ENCODE peak calls at places on chromosomes 11 and 22, in nine cellular contexts. One of them, this sample, is unnamed.
A peak's percentile ranks its signal among the peaks of the same experiment; 100 is the strongest.

GRCh38 chr11:117678651-117679407 is 118.2 kb downstream of the DSCAML1 start:
- DNase-seq in A549: no peak
- DNase-seq in suprapubic skin: no peak
- DNase-seq in endothelial cell of umbilical vein: no peak
- DNase-seq in sigmoid colon: no peak
- DNase-seq in uterus: no peak
- DNase-seq in right lobe of liver: no peak
- DNase-seq in adrenal gland: no peak
- DNase-seq in esophagus squamous epithelium: no peak
- DNase-seq in this sample: no peak

GRCh38 chr11:77783023-77783422 is 37.5 kb downstream of the RSF1 start:
- DNase-seq in A549: no peak
- DNase-seq in suprapubic skin: no peak
- DNase-seq in endothelial cell of umbilical vein: no peak
- DNase-seq in sigmoid colon: no peak
- DNase-seq in uterus: no peak
- DNase-seq in right lobe of liver: no peak
- DNase-seq in adrenal gland: no peak
- DNase-seq in esophagus squamous epithelium: no peak
- DNase-seq in this sample: no peak

GRCh38 chr22:23591203-23591791 is 11.2 kb upstream of the IGLL1 start:
- DNase-seq in A549: peak; percentile 62
- DNase-seq in suprapubic skin: no peak
- DNase-seq in endothelial cell of umbilical vein: peak; percentile 59
- DNase-seq in sigmoid colon: peak; percentile 72
- DNase-seq in uterus: no peak
- DNase-seq in right lobe of liver: peak; percentile 67
- DNase-seq in adrenal gland: peak; percentile 58
- DNase-seq in esophagus squamous epithelium: no peak
- DNase-seq in this sample: peak; percentile 82

GRCh38 chr11:108592591-108593213 is 866 bp downstream of the EXPH5 start:
- DNase-seq in A549: no peak
- DNase-seq in suprapubic skin: no peak
- DNase-seq in endothelial cell of umbilical vein: no peak
- DNase-seq in sigmoid colon: no peak
- DNase-seq in uterus: no peak
- DNase-seq in right lobe of liver: peak; percentile 52
- DNase-seq in adrenal gland: peak; percentile 25
- DNase-seq in esophagus squamous epithelium: no peak
- DNase-seq in this sample: peak; percentile 81

GRCh38 chr11:93494341-93494740 is 48.9 kb downstream of the SMCO4 start:
- DNase-seq in A549: no peak
- DNase-seq in suprapubic skin: no peak
- DNase-seq in endothelial cell of umbilical vein: no peak
- DNase-seq in sigmoid colon: no peak
- DNase-seq in uterus: no peak
- DNase-seq in right lobe of liver: no peak
- DNase-seq in adrenal gland: no peak
- DNase-seq in esophagus squamous epithelium: no peak
- DNase-seq in this sample: no peak

GRCh38 chr11:105132716-105133511 is 6.7 kb downstream of the CARD18 start:
- DNase-seq in A549: peak; percentile 14
- DNase-seq in suprapubic skin: no peak
- DNase-seq in endothelial cell of umbilical vein: peak; percentile 78
- DNase-seq in sigmoid colon: no peak
- DNase-seq in uterus: no peak
- DNase-seq in right lobe of liver: no peak
- DNase-seq in adrenal gland: no peak
- DNase-seq in esophagus squamous epithelium: no peak
- DNase-seq in this sample: no peak

GRCh38 chr11:108364159-108364558 is 103.2 kb downstream of the C11orf65 start:
- DNase-seq in A549: no peak
- DNase-seq in suprapubic skin: no peak
- DNase-seq in endothelial cell of umbilical vein: no peak
- DNase-seq in sigmoid colon: no peak
- DNase-seq in uterus: no peak
- DNase-seq in right lobe of liver: no peak
- DNase-seq in adrenal gland: no peak
- DNase-seq in esophagus squamous epithelium: no peak
- DNase-seq in this sample: no peak

GRCh38 chr11:6502382-6502781 is 5.3 kb downstream of the DNHD1 start:
- DNase-seq in A549: no peak
- DNase-seq in suprapubic skin: no peak
- DNase-seq in endothelial cell of umbilical vein: no peak
- DNase-seq in sigmoid colon: no peak
- DNase-seq in uterus: no peak
- DNase-seq in right lobe of liver: no peak
- DNase-seq in adrenal gland: no peak
- DNase-seq in esophagus squamous epithelium: no peak
- DNase-seq in this sample: no peak

GRCh38 chr11:68941324-68942089 is 37.8 kb downstream of the IGHMBP2 start:
- DNase-seq in A549: no peak
- DNase-seq in suprapubic skin: no peak
- DNase-seq in endothelial cell of umbilical vein: no peak
- DNase-seq in sigmoid colon: no peak
- DNase-seq in uterus: no peak
- DNase-seq in right lobe of liver: no peak
- DNase-seq in adrenal gland: no peak
- DNase-seq in esophagus squamous epithelium: no peak
- DNase-seq in this sample: peak; percentile 63

GRCh38 chr11:46918087-46918751 is at the start of gene LRP4:
- DNase-seq in A549: peak; percentile 35
- DNase-seq in suprapubic skin: no peak
- DNase-seq in endothelial cell of umbilical vein: no peak
- DNase-seq in sigmoid colon: peak; percentile 68
- DNase-seq in uterus: peak; percentile 37
- DNase-seq in right lobe of liver: no peak
- DNase-seq in adrenal gland: peak; percentile 66
- DNase-seq in esophagus squamous epithelium: no peak
- DNase-seq in this sample: peak; percentile 85

GRCh38 chr11:82505384-82505783 is 228.3 kb downstream of the FAM181B start:
- DNase-seq in A549: no peak
- DNase-seq in suprapubic skin: no peak
- DNase-seq in endothelial cell of umbilical vein: no peak
- DNase-seq in sigmoid colon: no peak
- DNase-seq in uterus: no peak
- DNase-seq in right lobe of liver: no peak
- DNase-seq in adrenal gland: no peak
- DNase-seq in esophagus squamous epithelium: no peak
- DNase-seq in this sample: no peak

GRCh38 chr11:126268361-126268707 is 361 bp downstream of the SRPRA start:
- DNase-seq in A549: no peak
- DNase-seq in suprapubic skin: no peak
- DNase-seq in endothelial cell of umbilical vein: no peak
- DNase-seq in sigmoid colon: peak; percentile 70
- DNase-seq in uterus: no peak
- DNase-seq in right lobe of liver: no peak
- DNase-seq in adrenal gland: no peak
- DNase-seq in esophagus squamous epithelium: no peak
- DNase-seq in this sample: no peak

GRCh38 chr11:17640493-17641164 is 78.7 kb upstream of the MYOD1 start:
- DNase-seq in A549: no peak
- DNase-seq in suprapubic skin: peak; percentile 49
- DNase-seq in endothelial cell of umbilical vein: no peak
- DNase-seq in sigmoid colon: no peak
- DNase-seq in uterus: no peak
- DNase-seq in right lobe of liver: no peak
- DNase-seq in adrenal gland: no peak
- DNase-seq in esophagus squamous epithelium: no peak
- DNase-seq in this sample: no peak

GRCh38 chr22:38481871-38482332 is 14.0 kb downstream of the KDELR3 start:
- DNase-seq in A549: no peak
- DNase-seq in suprapubic skin: no peak
- DNase-seq in endothelial cell of umbilical vein: no peak
- DNase-seq in sigmoid colon: no peak
- DNase-seq in uterus: no peak
- DNase-seq in right lobe of liver: no peak
- DNase-seq in adrenal gland: no peak
- DNase-seq in esophagus squamous epithelium: no peak
- DNase-seq in this sample: peak; percentile 32

GRCh38 chr11:92473736-92474135 is 249.1 kb downstream of the FAT3 start:
- DNase-seq in A549: peak; percentile 16
- DNase-seq in suprapubic skin: no peak
- DNase-seq in endothelial cell of umbilical vein: no peak
- DNase-seq in sigmoid colon: no peak
- DNase-seq in uterus: no peak
- DNase-seq in right lobe of liver: no peak
- DNase-seq in adrenal gland: no peak
- DNase-seq in esophagus squamous epithelium: no peak
- DNase-seq in this sample: no peak

GRCh38 chr11:59667812-59668187 is 1.0 kb downstream of the PATL1 start:
- DNase-seq in A549: no peak
- DNase-seq in suprapubic skin: no peak
- DNase-seq in endothelial cell of umbilical vein: no peak
- DNase-seq in sigmoid colon: no peak
- DNase-seq in uterus: no peak
- DNase-seq in right lobe of liver: no peak
- DNase-seq in adrenal gland: no peak
- DNase-seq in esophagus squamous epithelium: no peak
- DNase-seq in this sample: no peak

GRCh38 chr11:92329644-92330043 is 105.0 kb downstream of the FAT3 start:
- DNase-seq in A549: no peak
- DNase-seq in suprapubic skin: no peak
- DNase-seq in endothelial cell of umbilical vein: no peak
- DNase-seq in sigmoid colon: no peak
- DNase-seq in uterus: no peak
- DNase-seq in right lobe of liver: no peak
- DNase-seq in adrenal gland: no peak
- DNase-seq in esophagus squamous epithelium: no peak
- DNase-seq in this sample: no peak

GRCh38 chr11:16095756-16096155 is 260.6 kb downstream of the SOX6 start:
- DNase-seq in A549: no peak
- DNase-seq in suprapubic skin: no peak
- DNase-seq in endothelial cell of umbilical vein: no peak
- DNase-seq in sigmoid colon: no peak
- DNase-seq in uterus: no peak
- DNase-seq in right lobe of liver: no peak
- DNase-seq in adrenal gland: no peak
- DNase-seq in esophagus squamous epithelium: no peak
- DNase-seq in this sample: no peak

DNA sequence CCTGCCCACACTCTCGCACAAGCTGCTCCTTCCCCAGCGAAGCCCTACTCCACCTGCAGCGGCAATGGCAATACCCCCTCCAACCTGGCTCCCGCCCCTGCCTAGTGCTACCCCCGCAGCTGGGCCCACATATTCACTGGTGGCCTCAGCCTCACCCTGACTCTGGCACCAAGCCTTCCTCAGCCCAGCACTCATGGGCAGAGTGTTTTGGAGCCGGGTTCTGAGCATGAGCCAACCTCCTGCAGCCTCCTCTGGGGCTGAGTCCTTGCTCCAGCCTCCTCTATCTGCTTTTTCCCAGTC is 47.6 kb downstream of the PDE2A start:
- DNase-seq in A549: no peak
- DNase-seq in suprapubic skin: no peak
- DNase-seq in endothelial cell of umbilical vein: no peak
- DNase-seq in sigmoid colon: no peak
- DNase-seq in uterus: no peak
- DNase-seq in right lobe of liver: no peak
- DNase-seq in adrenal gland: no peak
- DNase-seq in esophagus squamous epithelium: no peak
- DNase-seq in this sample: no peak
- H3K4me1 ChIP-seq in A549: no peaks in the 10 kb centered on the region
- H3K4me1 ChIP-seq in suprapubic skin: peaks cover 24% of the 10 kb centered on the region
- H3K4me1 ChIP-seq in endothelial cell of umbilical vein: peaks cover 23% of the 10 kb centered on the region
- H3K4me1 ChIP-seq in sigmoid colon: peaks cover 84% of the 10 kb centered on the region
- H3K4me1 ChIP-seq in uterus: peaks cover 4% of the 10 kb centered on the region
- H3K4me1 ChIP-seq in right lobe of liver: no peaks in the 10 kb centered on the region
- H3K4me1 ChIP-seq in adrenal gland: peaks cover 14% of the 10 kb centered on the region
- H3K4me1 ChIP-seq in esophagus squamous epithelium: peaks cover 75% of the 10 kb centered on the region
- H3K4me1 ChIP-seq in this sample: peaks cover 37% of the 10 kb centered on the region

GRCh38 chr11:128917144-128917684 is 25.5 kb downstream of the TP53AIP1 start:
- DNase-seq in A549: no peak
- DNase-seq in suprapubic skin: no peak
- DNase-seq in endothelial cell of umbilical vein: no peak
- DNase-seq in sigmoid colon: no peak
- DNase-seq in uterus: no peak
- DNase-seq in right lobe of liver: no peak
- DNase-seq in adrenal gland: no peak
- DNase-seq in esophagus squamous epithelium: no peak
- DNase-seq in this sample: peak; percentile 36

GRCh38 chr11:128916037-128916572 is 24.9 kb downstream of the KCNJ5 start:
- DNase-seq in A549: no peak
- DNase-seq in suprapubic skin: no peak
- DNase-seq in endothelial cell of umbilical vein: no peak
- DNase-seq in sigmoid colon: no peak
- DNase-seq in uterus: no peak
- DNase-seq in right lobe of liver: no peak
- DNase-seq in adrenal gland: no peak
- DNase-seq in esophagus squamous epithelium: no peak
- DNase-seq in this sample: no peak

GRCh38 chr11:128915148-128915519 is 24.0 kb downstream of the KCNJ5 start:
- DNase-seq in A549: no peak
- DNase-seq in suprapubic skin: no peak
- DNase-seq in endothelial cell of umbilical vein: no peak
- DNase-seq in sigmoid colon: no peak
- DNase-seq in uterus: no peak
- DNase-seq in right lobe of liver: no peak
- DNase-seq in adrenal gland: no peak
- DNase-seq in esophagus squamous epithelium: no peak
- DNase-seq in this sample: peak; percentile 15

GRCh38 chr11:128914216-128915147 is 23.3 kb downstream of the KCNJ5 start:
- DNase-seq in A549: no peak
- DNase-seq in suprapubic skin: no peak
- DNase-seq in endothelial cell of umbilical vein: no peak
- DNase-seq in sigmoid colon: no peak
- DNase-seq in uterus: no peak
- DNase-seq in right lobe of liver: no peak
- DNase-seq in adrenal gland: no peak
- DNase-seq in esophagus squamous epithelium: no peak
- DNase-seq in this sample: peak; percentile 61

GRCh38 chr11:128916646-128917045 is 25.5 kb downstream of the KCNJ5 start:
- DNase-seq in A549: no peak
- DNase-seq in suprapubic skin: no peak
- DNase-seq in endothelial cell of umbilical vein: no peak
- DNase-seq in sigmoid colon: no peak
- DNase-seq in uterus: no peak
- DNase-seq in right lobe of liver: no peak
- DNase-seq in adrenal gland: no peak
- DNase-seq in esophagus squamous epithelium: no peak
- DNase-seq in this sample: no peak
- TF ChIP-seq POLR2A in A549: no peak
- TF ChIP-seq POLR2A in suprapubic skin: no peak
- TF ChIP-seq POLR2A in endothelial cell of umbilical vein: no peak
- TF ChIP-seq POLR2A in sigmoid colon: no peak
- TF ChIP-seq POLR2A in uterus: no peak
- TF ChIP-seq POLR2A in right lobe of liver: no peak
- TF ChIP-seq POLR2A in adrenal gland: no peak
- TF ChIP-seq POLR2A in esophagus squamous epithelium: no peak
- TF ChIP-seq POLR2A in this sample: no peak

GRCh38 chr11:33689089-33689488 is 11.5 kb downstream of the C11orf91 start:
- DNase-seq in A549: peak; percentile 71
- DNase-seq in suprapubic skin: no peak
- DNase-seq in endothelial cell of umbilical vein: peak; percentile 30
- DNase-seq in sigmoid colon: no peak
- DNase-seq in uterus: no peak
- DNase-seq in right lobe of liver: no peak
- DNase-seq in adrenal gland: no peak
- DNase-seq in esophagus squamous epithelium: no peak
- DNase-seq in this sample: no peak
- H3K4me1 ChIP-seq in A549: peaks cover 57% of the 10 kb centered on the region
- H3K4me1 ChIP-seq in suprapubic skin: peaks cover 48% of the 10 kb centered on the region
- H3K4me1 ChIP-seq in endothelial cell of umbilical vein: peaks cover 54% of the 10 kb centered on the region
- H3K4me1 ChIP-seq in sigmoid colon: peaks cover 24% of the 10 kb centered on the region
- H3K4me1 ChIP-seq in uterus: no peaks in the 10 kb centered on the region
- H3K4me1 ChIP-seq in right lobe of liver: no peaks in the 10 kb centered on the region
- H3K4me1 ChIP-seq in adrenal gland: peaks cover 5% of the 10 kb centered on the region
- H3K4me1 ChIP-seq in esophagus squamous epithelium: peaks cover 65% of the 10 kb centered on the region
- H3K4me1 ChIP-seq in this sample: peaks cover 36% of the 10 kb centered on the region

GRCh38 chr11:65225284-65226102 is 36.3 kb upstream of the POLA2 start:
- DNase-seq in A549: peak; percentile 32
- DNase-seq in suprapubic skin: peak; percentile 85
- DNase-seq in endothelial cell of umbilical vein: peak; percentile 55
- DNase-seq in sigmoid colon: peak; percentile 85
- DNase-seq in uterus: peak; percentile 71
- DNase-seq in right lobe of liver: peak; percentile 76
- DNase-seq in adrenal gland: peak; percentile 60
- DNase-seq in esophagus squamous epithelium: no peak
- DNase-seq in this sample: peak; percentile 85
- TF ChIP-seq POLR2A in A549: no peak
- TF ChIP-seq POLR2A in suprapubic skin: no peak
- TF ChIP-seq POLR2A in endothelial cell of umbilical vein: no peak
- TF ChIP-seq POLR2A in sigmoid colon: no peak
- TF ChIP-seq POLR2A in uterus: no peak
- TF ChIP-seq POLR2A in right lobe of liver: no peak
- TF ChIP-seq POLR2A in adrenal gland: no peak
- TF ChIP-seq POLR2A in esophagus squamous epithelium: no peak
- TF ChIP-seq POLR2A in this sample: no peak